ENCODE peak calls at places on chromosomes 4 and X, in eight cellular contexts. F is heart left ventricle, M is body of pancreas, H is choroid plexus epithelial cell, X is K562, S is pancreas, U is left lung, C is lower leg skin. T is an unnamed sample.

GRCh38 chrX:71533850-71534515 is 1.1 kb downstream of the OGT start:
- DNase-seq in C (peak), U (peak), F (peak), H (peak), S (no peak), X (peak), M (peak), T (peak)

GRCh38 chrX:84363674-84364073 is 138.6 kb downstream of the HDX start:
- DNase-seq in H (peak), C (no peak), S (no peak), U (no peak), X (no peak), M (no peak), F (no peak), T (no peak)

GRCh38 chr4:138099385-138099784 is 142.8 kb downstream of the SLC7A11 start:
- DNase-seq in S (no peak), X (no peak), H (no peak), F (no peak), M (no peak), U (no peak), C (no peak), T (no peak)

GRCh38 chr4:147453561-147454141 is 27.2 kb upstream of the EDNRA start:
- DNase-seq in M (no peak), U (no peak), C (no peak), S (no peak), X (peak), F (no peak), H (peak), T (no peak)

GRCh38 chrX:16970977-16971376 is 24.5 kb downstream of the REPS2 start:
- DNase-seq in M (no peak), S (no peak), U (no peak), H (peak), X (no peak), F (no peak), C (no peak), T (no peak)

GRCh38 chrX:154967603-154968002 is 54.9 kb downstream of the F8 start:
- DNase-seq in C (no peak), U (no peak), X (no peak), H (peak), M (no peak), S (no peak), F (no peak), T (no peak)

GRCh38 chr4:56692576-56692975 is 11.5 kb upstream of the HOPX start:
- DNase-seq in U (no peak), F (no peak), C (no peak), H (no peak), S (no peak), M (no peak), X (no peak), T (no peak)

GRCh38 chr4:98938386-98938785 is 9.5 kb upstream of the EIF4E start:
- DNase-seq in C (no peak), S (no peak), M (no peak), X (no peak), F (no peak), U (no peak), H (peak), T (no peak)

GRCh38 chrX:123906557-123907316 is 46.9 kb downstream of the XIAP start:
- DNase-seq in U (no peak), M (no peak), X (no peak), C (no peak), F (no peak), S (no peak), H (no peak), T (no peak)

GRCh38 chr4:11426716-11427115 is 2.0 kb downstream of the HS3ST1 start:
- DNase-seq in U (no peak), C (no peak), S (no peak), F (no peak), X (no peak), M (no peak), H (no peak), T (no peak)

GRCh38 chrX:13742397-13743176 is 8.0 kb downstream of the OFD1 start:
- DNase-seq in H (no peak), U (no peak), M (no peak), F (no peak), C (no peak), S (no peak), X (no peak), T (peak)

GRCh38 chr4:177339794-177340374 is 30.2 kb downstream of the NEIL3 start:
- DNase-seq in C (no peak), F (no peak), M (no peak), H (peak), U (no peak), S (no peak), X (peak), T (no peak)

GRCh38 chrX:133995759-133996158 is 10.4 kb upstream of the GPC3 start:
- DNase-seq in C (no peak), F (no peak), X (no peak), S (no peak), M (no peak), H (no peak), U (no peak), T (no peak)

GRCh38 chr4:181146031-181146430 is 1097.2 kb upstream of the TENM3 start:
- DNase-seq in X (no peak), C (no peak), H (no peak), S (no peak), F (no peak), U (no peak), M (no peak), T (no peak)

GRCh38 chr4:5753766-5754528 is 42.9 kb downstream of the EVC start:
- DNase-seq in X (peak), S (no peak), M (no peak), U (no peak), H (peak), F (no peak), C (peak), T (no peak)

GRCh38 chr4:51931461-51931860 is 88.5 kb downstream of the DCUN1D4 start:
- DNase-seq in U (no peak), F (no peak), S (no peak), M (no peak), H (no peak), C (no peak), X (no peak), T (no peak)

GRCh38 chr4:186118582-186118981 is 14.1 kb downstream of the FAM149A start:
- DNase-seq in H (no peak), S (no peak), X (no peak), F (no peak), U (no peak), M (no peak), C (no peak), T (no peak)

GRCh38 chr4:138252551-138252950 is 10.4 kb upstream of the SLC7A11 start:
- DNase-seq in S (no peak), X (no peak), U (no peak), F (no peak), H (no peak), M (no peak), C (no peak), T (no peak)

GRCh38 chr4:140756292-140757219 is at the start of gene TBC1D9:
- DNase-seq in F (peak), M (peak), H (peak), X (peak), C (peak), U (peak), S (peak), T (no peak)

GRCh38 chr4:29309050-29309449 is 1411.1 kb upstream of the PCDH7 start:
- DNase-seq in H (peak), M (no peak), C (no peak), U (no peak), F (no peak), X (no peak), S (no peak), T (no peak)

GRCh38 chr4:2799444-2799911 is 6.6 kb downstream of the SH3BP2 start:
- DNase-seq in S (no peak), H (no peak), U (peak), F (peak), X (no peak), C (peak), M (no peak), T (peak)

GRCh38 chr4:6333301-6334202 is 63.9 kb downstream of the WFS1 start:
- DNase-seq in H (peak), C (no peak), F (no peak), X (peak), S (no peak), M (no peak), U (no peak), T (no peak)

GRCh38 chr4:9685692-9686091 is 95.7 kb upstream of the DRD5 start:
- DNase-seq in S (no peak), F (no peak), M (no peak), X (no peak), H (no peak), C (no peak), U (no peak), T (no peak)

GRCh38 chr4:76194325-76194724 is 19.3 kb downstream of the SCARB2 start:
- DNase-seq in M (no peak), U (peak), F (no peak), S (no peak), H (peak), C (no peak), X (peak), T (no peak)

GRCh38 chr4:15899511-15899910 is 39.0 kb downstream of the FGFBP1 start:
- DNase-seq in M (no peak), S (no peak), C (peak), X (no peak), U (no peak), F (no peak), H (no peak), T (no peak)

GRCh38 chrX:23341452-23341851 is 6.8 kb downstream of the PTCHD1 start:
- DNase-seq in C (no peak), H (peak), S (peak), M (no peak), F (no peak), X (no peak), U (no peak), T (no peak)
- H3K4me3 ChIP-seq in C (no peak), H (no peak), S (no peak), M (no peak), F (no peak), X (no peak), U (no peak), T (no peak)

GRCh38 chr4:102180080-102180479 is 165.2 kb downstream of the SLC39A8 start:
- DNase-seq in C (no peak), F (no peak), M (no peak), U (no peak), X (no peak), S (no peak), H (peak), T (no peak)
- H3K4me3 ChIP-seq in C (no peak), F (no peak), M (no peak), U (no peak), X (no peak), S (no peak), H (no peak), T (no peak)

GRCh38 chr4:88526221-88526815 is 2.7 kb upstream of the PYURF start:
- DNase-seq in U (no peak), H (peak), X (no peak), C (no peak), M (no peak), S (no peak), F (no peak), T (no peak)

GRCh38 chr4:88527787-88528186 is 4.2 kb upstream of the PYURF start:
- DNase-seq in U (no peak), H (no peak), X (no peak), F (no peak), M (no peak), S (no peak), C (no peak), T (no peak)

GRCh38 chr4:88523325-88524129 is at the start of gene PYURF:
- DNase-seq in S (peak), F (peak), X (peak), H (peak), U (peak), C (peak), M (peak), T (peak)

GRCh38 chr4:88518911-88519310 is 4.7 kb downstream of the PYURF start:
- DNase-seq in C (no peak), U (no peak), S (no peak), F (no peak), X (no peak), M (no peak), H (no peak), T (no peak)

DNA sequence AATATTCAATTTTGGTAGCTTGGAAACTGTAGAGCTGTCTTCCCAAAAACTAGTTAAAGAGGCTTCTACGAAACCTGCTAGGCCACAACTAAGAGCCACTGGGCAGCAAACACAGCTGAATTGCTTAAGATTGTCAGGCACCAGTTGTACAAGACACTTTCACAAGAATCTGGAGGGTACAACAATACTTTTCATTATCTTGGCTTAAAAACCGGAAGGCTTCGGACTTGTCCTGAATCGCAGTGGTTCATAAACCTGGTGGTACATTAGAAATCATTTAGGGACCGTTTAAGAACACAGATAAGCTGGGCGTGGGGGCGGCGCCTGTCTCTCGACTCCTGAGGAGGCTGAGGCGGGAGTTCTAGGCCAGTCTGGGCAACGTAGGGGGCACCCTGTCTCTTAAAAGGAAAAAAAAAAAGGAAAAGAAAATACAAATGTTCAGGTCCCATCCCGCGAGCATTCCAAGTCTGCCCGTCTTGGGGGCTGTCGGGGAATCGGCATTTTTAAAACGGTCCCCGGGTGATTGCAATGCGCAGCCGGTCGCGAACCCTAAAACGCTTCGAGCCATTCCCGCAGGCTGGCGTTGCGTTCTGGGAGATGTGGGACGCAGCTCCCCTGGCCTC is 763 bp downstream of the PYURF start:
- DNase-seq in M (peak), H (peak), U (no peak), X (peak), S (peak), F (peak), C (peak), T (no peak)
- H3K4me3 ChIP-seq in M (peak), H (peak), U (peak), X (peak), S (peak), F (peak), C (peak), T (peak)

GRCh38 chrX:11789809-11790208 is 31.8 kb downstream of the MSL3 start:
- DNase-seq in F (no peak), S (no peak), X (no peak), U (no peak), H (no peak), M (no peak), C (no peak), T (no peak)

GRCh38 chrX:11784543-11784942 is 26.5 kb downstream of the MSL3 start:
- DNase-seq in F (no peak), H (no peak), U (no peak), X (no peak), M (no peak), S (no peak), C (no peak), T (no peak)

GRCh38 chrX:11787564-11787963 is 29.5 kb downstream of the MSL3 start:
- DNase-seq in M (peak), S (peak), H (peak), F (peak), C (peak), X (peak), U (peak), T (peak)

GRCh38 chrX:11791090-11791489 is 33.1 kb downstream of the MSL3 start:
- DNase-seq in H (no peak), F (no peak), C (no peak), M (no peak), X (no peak), U (no peak), S (no peak), T (no peak)

DNA sequence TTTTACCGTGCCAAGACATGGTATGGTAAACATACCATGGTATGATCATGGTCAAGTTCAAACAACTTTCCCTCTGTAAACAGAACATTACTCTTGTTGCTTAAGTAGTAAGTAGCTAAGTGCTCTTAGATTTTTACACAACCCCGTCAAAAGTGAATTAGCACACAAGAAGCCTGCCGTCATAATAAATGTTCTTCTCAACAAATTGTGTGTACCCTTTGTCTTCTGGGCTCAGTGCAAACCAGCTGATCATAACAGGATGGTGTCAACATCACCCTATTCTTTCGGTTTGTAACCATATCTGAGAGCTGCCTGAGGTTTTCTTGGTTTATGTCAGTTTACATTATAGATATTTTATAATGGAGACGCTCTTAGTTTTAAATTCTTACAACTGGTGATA is 28.8 kb downstream of the MSL3 start:
- DNase-seq in F (no peak), H (peak), M (no peak), U (no peak), C (no peak), X (no peak), S (no peak), T (no peak)
- H3K4me3 ChIP-seq in F (no peak), H (no peak), M (no peak), U (no peak), C (no peak), X (no peak), S (no peak), T (peak)

GRCh38 chr4:124903995-124904722 is 191.6 kb upstream of the ANKRD50 start:
- DNase-seq in S (peak), H (peak), U (peak), C (no peak), M (peak), X (no peak), F (peak), T (no peak)
- H3K4me3 ChIP-seq in S (peak), H (peak), U (no peak), C (no peak), M (no peak), X (no peak), F (no peak), T (no peak)

GRCh38 chr4:154985673-154986072 is 204.6 kb downstream of the RBM46 start:
- DNase-seq in U (no peak), F (no peak), X (no peak), S (no peak), M (no peak), C (no peak), H (peak), T (no peak)

GRCh38 chr4:154984148-154984547 is 203.1 kb downstream of the RBM46 start:
- DNase-seq in X (no peak), F (no peak), H (no peak), S (no peak), C (no peak), M (no peak), U (no peak), T (no peak)

GRCh38 chr4:154984616-154985015 is 203.5 kb downstream of the RBM46 start:
- DNase-seq in U (no peak), F (no peak), H (no peak), X (no peak), S (no peak), M (no peak), C (no peak), T (no peak)

GRCh38 chr4:154982187-154983047 is 201.3 kb downstream of the RBM46 start:
- DNase-seq in C (peak), X (peak), F (peak), M (peak), U (peak), S (peak), H (peak), T (no peak)

GRCh38 chr4:154983714-154984113 is 202.6 kb downstream of the RBM46 start:
- DNase-seq in S (no peak), C (no peak), F (no peak), X (no peak), U (no peak), M (no peak), H (no peak), T (no peak)
- H3K4me3 ChIP-seq in S (no peak), C (no peak), F (no peak), X (no peak), U (no peak), M (no peak), H (no peak), T (no peak)

T was measured in CD8-positive, alpha-beta T cell.